ENCODE peak calls at places on chromosomes 3 and 15, in seven cellular contexts. Z, S, K, B, X, T and Q are unnamed samples.
A peak's percentile ranks its signal among the peaks of the same experiment; 100 is the strongest.

GRCh38 chr15:41904487-41905359 is 10.9 kb upstream of the SPTBN5 start:
- DNase-seq in K (peak; percentile 52), S (peak; percentile 28), B (peak; percentile 82), Z (peak; percentile 48), T (peak; percentile 78), X (peak; percentile 72), Q (peak; percentile 33)

GRCh38 chr3:14274999-14275961 is 96.7 kb downstream of the LSM3 start:
- DNase-seq in X (no peak), Z (no peak), T (no peak), K (no peak), B (no peak), S (peak; percentile 11), Q (no peak)

GRCh38 chr15:82044373-82045178 is 1.2 kb downstream of the MEX3B start:
- DNase-seq in S (peak; percentile 34), K (no peak), B (peak; percentile 19), X (peak; percentile 23), Z (no peak), T (peak; percentile 77), Q (no peak)

GRCh38 chr3:71930056-71930991 is 145.4 kb upstream of the PROK2 start:
- DNase-seq in K (no peak), X (no peak), T (peak; percentile 35), B (no peak), S (no peak), Z (peak; percentile 19), Q (no peak)

GRCh38 chr15:89665449-89666146 is 10.3 kb upstream of the KIF7 start:
- DNase-seq in Z (no peak), T (no peak), K (no peak), S (no peak), B (no peak), X (no peak), Q (no peak)

GRCh38 chr15:82051664-82052063 is 5.8 kb upstream of the MEX3B start:
- DNase-seq in T (peak; percentile 29), Z (peak; percentile 2), K (no peak), S (no peak), B (no peak), X (no peak), Q (no peak)

GRCh38 chr3:42730706-42731420 is 28.3 kb upstream of the HHATL start:
- DNase-seq in Z (no peak), T (no peak), K (no peak), B (no peak), X (no peak), S (no peak), Q (no peak)

GRCh38 chr15:77021803-77022381 is 27.0 kb downstream of the PSTPIP1 start:
- DNase-seq in Z (no peak), X (no peak), B (peak; percentile 81), S (no peak), T (no peak), K (no peak), Q (no peak)

GRCh38 chr3:67937498-67938118 is 283.2 kb upstream of the SUCLG2 start:
- DNase-seq in X (no peak), T (no peak), S (no peak), Z (no peak), B (no peak), K (no peak), Q (no peak)

GRCh38 chr3:54079729-54080128 is 42.6 kb upstream of the CACNA2D3 start:
- DNase-seq in S (no peak), T (no peak), B (no peak), X (no peak), Z (no peak), K (no peak), Q (no peak)

GRCh38 chr3:125045965-125046364 is 9.8 kb downstream of the HEG1 start:
- DNase-seq in Z (no peak), B (no peak), K (no peak), X (no peak), T (no peak), S (no peak), Q (no peak)

GRCh38 chr3:142244056-142244455 is 18.7 kb upstream of the GK5 start:
- DNase-seq in T (no peak), X (no peak), Z (no peak), S (no peak), K (no peak), B (no peak), Q (no peak)

GRCh38 chr15:73767794-73768501 is 14.8 kb upstream of the INSYN1 start:
- DNase-seq in T (no peak), X (no peak), S (no peak), Z (no peak), K (no peak), B (no peak), Q (no peak)

GRCh38 chr3:45612918-45613602 is 18.5 kb downstream of the LIMD1 start:
- DNase-seq in T (no peak), X (no peak), S (peak; percentile 43), Z (no peak), B (no peak), K (no peak), Q (no peak)

GRCh38 chr3:39443530-39443929 is 23.9 kb upstream of the MOBP start:
- DNase-seq in T (no peak), B (no peak), Z (no peak), S (no peak), K (no peak), X (no peak), Q (no peak)

GRCh38 chr15:44968475-44968874 is 12.0 kb downstream of the TERB2 start:
- DNase-seq in B (no peak), X (no peak), K (no peak), T (no peak), Z (no peak), S (no peak), Q (no peak)

GRCh38 chr3:149174901-149175300 is 45.5 kb downstream of the HPS3 start:
- DNase-seq in T (no peak), X (no peak), B (peak; percentile 8), Z (no peak), K (no peak), S (no peak), Q (no peak)

GRCh38 chr3:139084176-139084575 is 39.5 kb upstream of the PRR23C start:
- DNase-seq in X (no peak), Z (no peak), B (no peak), S (no peak), K (no peak), T (no peak), Q (no peak)

GRCh38 chr3:183434992-183435391 is 6.6 kb upstream of the MCF2L2 start:
- DNase-seq in Z (no peak), T (no peak), X (no peak), K (no peak), B (no peak), S (no peak), Q (no peak)

GRCh38 chr15:70376929-70377691 is 279.4 kb upstream of the TLE3 start:
- DNase-seq in Z (peak; percentile 45), S (no peak), X (no peak), B (no peak), T (peak; percentile 67), K (no peak), Q (no peak)

GRCh38 chr15:25065876-25066275 is 111.1 kb downstream of the SNRPN start:
- DNase-seq in K (no peak), Z (no peak), S (no peak), T (no peak), B (no peak), X (no peak), Q (no peak)

GRCh38 chr15:81133782-81134461 is at the start of gene CFAP161:
- DNase-seq in K (no peak), X (peak; percentile 11), Z (peak; percentile 75), T (no peak), B (no peak), S (peak; percentile 3), Q (no peak)

GRCh38 chr3:8712045-8712870 is 21.3 kb upstream of the CAV3 start:
- DNase-seq in X (no peak), Z (peak; percentile 26), T (no peak), S (peak; percentile 11), B (no peak), K (no peak), Q (no peak)

GRCh38 chr3:13015286-13016082 is 57.7 kb downstream of the IQSEC1 start:
- DNase-seq in T (no peak), Z (no peak), B (peak; percentile 73), S (no peak), K (peak; percentile 46), X (peak; percentile 53), Q (peak; percentile 24)

GRCh38 chr15:69131362-69132215 is 28.8 kb upstream of the GLCE start:
- DNase-seq in X (no peak), Z (no peak), K (no peak), T (peak; percentile 30), S (no peak), B (no peak), Q (no peak)

GRCh38 chr3:129435367-129435766 is 4.4 kb downstream of the MBD4 start:
- DNase-seq in S (no peak), K (no peak), X (no peak), B (no peak), T (no peak), Z (no peak), Q (no peak)

GRCh38 chr3:63029921-63030320 is 154.7 kb upstream of the CADPS start:
- DNase-seq in B (no peak), K (no peak), S (no peak), Z (no peak), X (no peak), T (no peak), Q (no peak)

GRCh38 chr3:4900298-4900697 is 78.9 kb upstream of the BHLHE40 start:
- DNase-seq in Z (no peak), T (no peak), S (no peak), B (no peak), X (no peak), K (no peak), Q (no peak)

GRCh38 chr3:169913270-169913780 is 2.0 kb downstream of the SAMD7 start:
- DNase-seq in B (no peak), T (no peak), Z (no peak), X (no peak), K (no peak), S (no peak), Q (no peak)

GRCh38 chr3:123805504-123805903 is 78.6 kb downstream of the MYLK start:
- DNase-seq in K (no peak), B (no peak), Z (no peak), T (peak; percentile 18), X (no peak), S (no peak), Q (no peak)

GRCh38 chr15:66834863-66835557 is 133.0 kb downstream of the SMAD6 start:
- DNase-seq in X (no peak), S (no peak), K (no peak), Z (no peak), T (no peak), B (no peak), Q (no peak)